ENCODE peak calls at places on chromosomes 3 and 15, in five cellular contexts. One of them, this sample, is unnamed.

GRCh38 chr3:196222876-196223595 is 6.7 kb downstream of the SLC51A start:
- DNase-seq in IMR-90: no peak
- DNase-seq in adrenal gland: no peak
- DNase-seq in heart left ventricle: no peak
- DNase-seq in sigmoid colon: no peak
- DNase-seq in this sample: no peak

GRCh38 chr15:67828379-67828968 is 3.2 kb downstream of the SKOR1 start:
- DNase-seq in IMR-90: no peak
- DNase-seq in adrenal gland: no peak
- DNase-seq in heart left ventricle: no peak
- DNase-seq in sigmoid colon: no peak
- DNase-seq in this sample: no peak

GRCh38 chr3:54830658-54831057 is 97.2 kb downstream of the LRTM1 start:
- DNase-seq in IMR-90: peak
- DNase-seq in adrenal gland: no peak
- DNase-seq in heart left ventricle: no peak
- DNase-seq in sigmoid colon: no peak
- DNase-seq in this sample: no peak

GRCh38 chr3:28268989-28269388 is 27.6 kb downstream of the CMC1 start:
- DNase-seq in IMR-90: no peak
- DNase-seq in adrenal gland: no peak
- DNase-seq in heart left ventricle: no peak
- DNase-seq in sigmoid colon: no peak
- DNase-seq in this sample: no peak

GRCh38 chr15:76972420-76973361 is 22.2 kb upstream of the PSTPIP1 start:
- DNase-seq in IMR-90: peak
- DNase-seq in adrenal gland: peak
- DNase-seq in heart left ventricle: peak
- DNase-seq in sigmoid colon: no peak
- DNase-seq in this sample: no peak

GRCh38 chr3:102224171-102224570 is 210.6 kb upstream of the ZPLD1 start:
- DNase-seq in IMR-90: peak
- DNase-seq in adrenal gland: no peak
- DNase-seq in heart left ventricle: no peak
- DNase-seq in sigmoid colon: no peak
- DNase-seq in this sample: no peak

GRCh38 chr15:41838400-41838897 is at the start of gene PLA2G4B:
- DNase-seq in IMR-90: no peak
- DNase-seq in adrenal gland: no peak
- DNase-seq in heart left ventricle: peak
- DNase-seq in sigmoid colon: no peak
- DNase-seq in this sample: peak

GRCh38 chr3:151468284-151468917 is 7.5 kb upstream of the IGSF10 start:
- DNase-seq in IMR-90: peak
- DNase-seq in adrenal gland: peak
- DNase-seq in heart left ventricle: no peak
- DNase-seq in sigmoid colon: no peak
- DNase-seq in this sample: peak

GRCh38 chr3:189049458-189050231 is 122.1 kb upstream of the TPRG1 start:
- DNase-seq in IMR-90: no peak
- DNase-seq in adrenal gland: no peak
- DNase-seq in heart left ventricle: no peak
- DNase-seq in sigmoid colon: no peak
- DNase-seq in this sample: no peak

GRCh38 chr3:46065294-46065705 is 38.0 kb upstream of the XCR1 start:
- DNase-seq in IMR-90: peak
- DNase-seq in adrenal gland: peak
- DNase-seq in heart left ventricle: no peak
- DNase-seq in sigmoid colon: no peak
- DNase-seq in this sample: peak

GRCh38 chr3:38649500-38650247 is at the start of gene SCN5A:
- DNase-seq in IMR-90: no peak
- DNase-seq in adrenal gland: peak
- DNase-seq in heart left ventricle: peak
- DNase-seq in sigmoid colon: peak
- DNase-seq in this sample: peak

GRCh38 chr3:28846948-28847527 is 433.8 kb upstream of the RBMS3 start:
- DNase-seq in IMR-90: no peak
- DNase-seq in adrenal gland: no peak
- DNase-seq in heart left ventricle: no peak
- DNase-seq in sigmoid colon: no peak
- DNase-seq in this sample: no peak

GRCh38 chr3:23219552-23219951 is 16.4 kb downstream of the UBE2E2 start:
- DNase-seq in IMR-90: no peak
- DNase-seq in adrenal gland: no peak
- DNase-seq in heart left ventricle: no peak
- DNase-seq in sigmoid colon: no peak
- DNase-seq in this sample: no peak

GRCh38 chr3:194893121-194893979 is 207.7 kb downstream of the FAM43A start:
- DNase-seq in IMR-90: no peak
- DNase-seq in adrenal gland: no peak
- DNase-seq in heart left ventricle: no peak
- DNase-seq in sigmoid colon: no peak
- DNase-seq in this sample: no peak

GRCh38 chr3:181610083-181610972 is 101.4 kb upstream of the SOX2 start:
- DNase-seq in IMR-90: no peak
- DNase-seq in adrenal gland: no peak
- DNase-seq in heart left ventricle: no peak
- DNase-seq in sigmoid colon: no peak
- DNase-seq in this sample: no peak

GRCh38 chr15:39239562-39239961 is 341.3 kb upstream of the THBS1 start:
- DNase-seq in IMR-90: peak
- DNase-seq in adrenal gland: no peak
- DNase-seq in heart left ventricle: no peak
- DNase-seq in sigmoid colon: no peak
- DNase-seq in this sample: no peak

GRCh38 chr15:74422723-74423442 is 10.9 kb downstream of the SEMA7A start:
- DNase-seq in IMR-90: peak
- DNase-seq in adrenal gland: no peak
- DNase-seq in heart left ventricle: no peak
- DNase-seq in sigmoid colon: no peak
- DNase-seq in this sample: no peak

GRCh38 chr15:48097264-48097663 is 23.5 kb upstream of the SLC24A5 start:
- DNase-seq in IMR-90: no peak
- DNase-seq in adrenal gland: no peak
- DNase-seq in heart left ventricle: no peak
- DNase-seq in sigmoid colon: no peak
- DNase-seq in this sample: no peak

GRCh38 chr3:15206662-15207576 is 873 bp downstream of the CAPN7 start:
- DNase-seq in IMR-90: peak
- DNase-seq in adrenal gland: peak
- DNase-seq in heart left ventricle: peak
- DNase-seq in sigmoid colon: peak
- DNase-seq in this sample: peak

GRCh38 chr3:46500631-46501377 is 3.0 kb downstream of the RTP3 start:
- DNase-seq in IMR-90: peak
- DNase-seq in adrenal gland: peak
- DNase-seq in heart left ventricle: no peak
- DNase-seq in sigmoid colon: no peak
- DNase-seq in this sample: no peak

GRCh38 chr3:24506966-24507775 is 12.5 kb upstream of the THRB start:
- DNase-seq in IMR-90: no peak
- DNase-seq in adrenal gland: no peak
- DNase-seq in heart left ventricle: no peak
- DNase-seq in sigmoid colon: no peak
- DNase-seq in this sample: no peak

GRCh38 chr3:137762674-137763593 is 1.2 kb upstream of the SOX14 start:
- DNase-seq in IMR-90: no peak
- DNase-seq in adrenal gland: no peak
- DNase-seq in heart left ventricle: no peak
- DNase-seq in sigmoid colon: no peak
- DNase-seq in this sample: no peak

GRCh38 chr15:88651293-88651692 is 12.5 kb downstream of the ISG20 start:
- DNase-seq in IMR-90: peak
- DNase-seq in adrenal gland: no peak
- DNase-seq in heart left ventricle: no peak
- DNase-seq in sigmoid colon: peak
- DNase-seq in this sample: no peak

GRCh38 chr3:133925960-133926735 is 30.5 kb upstream of the RAB6B start:
- DNase-seq in IMR-90: no peak
- DNase-seq in adrenal gland: no peak
- DNase-seq in heart left ventricle: no peak
- DNase-seq in sigmoid colon: no peak
- DNase-seq in this sample: no peak

GRCh38 chr3:187743195-187744141 is 1.8 kb downstream of the BCL6 start:
- DNase-seq in IMR-90: peak
- DNase-seq in adrenal gland: peak
- DNase-seq in heart left ventricle: peak
- DNase-seq in sigmoid colon: peak
- DNase-seq in this sample: peak

GRCh38 chr3:138042043-138042442 is 32.1 kb downstream of the CLDN18 start:
- DNase-seq in IMR-90: peak
- DNase-seq in adrenal gland: no peak
- DNase-seq in heart left ventricle: no peak
- DNase-seq in sigmoid colon: no peak
- DNase-seq in this sample: no peak

GRCh38 chr15:51375966-51376640 is 34.6 kb downstream of the GLDN start:
- DNase-seq in IMR-90: peak
- DNase-seq in adrenal gland: no peak
- DNase-seq in heart left ventricle: no peak
- DNase-seq in sigmoid colon: no peak
- DNase-seq in this sample: no peak

GRCh38 chr3:188292827-188293226 is 138.9 kb downstream of the LPP start:
- DNase-seq in IMR-90: no peak
- DNase-seq in adrenal gland: no peak
- DNase-seq in heart left ventricle: no peak
- DNase-seq in sigmoid colon: no peak
- DNase-seq in this sample: no peak

GRCh38 chr3:65953301-65953812 is 85.4 kb downstream of the MAGI1 start:
- DNase-seq in IMR-90: no peak
- DNase-seq in adrenal gland: peak
- DNase-seq in heart left ventricle: peak
- DNase-seq in sigmoid colon: no peak
- DNase-seq in this sample: peak

GRCh38 chr3:21893250-21893649 is 142.2 kb upstream of the ZNF385D start:
- DNase-seq in IMR-90: peak
- DNase-seq in adrenal gland: no peak
- DNase-seq in heart left ventricle: no peak
- DNase-seq in sigmoid colon: no peak
- DNase-seq in this sample: no peak

GRCh38 chr15:25862469-25863066 is 559 bp downstream of the ATP10A start:
- DNase-seq in IMR-90: no peak
- DNase-seq in adrenal gland: no peak
- DNase-seq in heart left ventricle: no peak
- DNase-seq in sigmoid colon: no peak
- DNase-seq in this sample: peak

GRCh38 chr15:48406911-48407310 is 75.7 kb downstream of the DUT start:
- DNase-seq in IMR-90: no peak
- DNase-seq in adrenal gland: no peak
- DNase-seq in heart left ventricle: no peak
- DNase-seq in sigmoid colon: no peak
- DNase-seq in this sample: no peak

GRCh38 chr3:83890763-83891135 is 1068.0 kb upstream of the CADM2 start:
- DNase-seq in IMR-90: no peak
- DNase-seq in adrenal gland: no peak
- DNase-seq in heart left ventricle: no peak
- DNase-seq in sigmoid colon: no peak
- DNase-seq in this sample: no peak

GRCh38 chr3:141876891-141877561 is 583 bp downstream of the ATP1B3 start:
- DNase-seq in IMR-90: peak
- DNase-seq in adrenal gland: peak
- DNase-seq in heart left ventricle: peak
- DNase-seq in sigmoid colon: peak
- DNase-seq in this sample: peak

GRCh38 chr15:48516125-48516524 is 129.4 kb downstream of the FBN1 start:
- DNase-seq in IMR-90: no peak
- DNase-seq in adrenal gland: no peak
- DNase-seq in heart left ventricle: no peak
- DNase-seq in sigmoid colon: no peak
- DNase-seq in this sample: no peak

GRCh38 chr3:70857926-70858325 is 545.5 kb upstream of the MDFIC2 start:
- DNase-seq in IMR-90: peak
- DNase-seq in adrenal gland: no peak
- DNase-seq in heart left ventricle: no peak
- DNase-seq in sigmoid colon: no peak
- DNase-seq in this sample: no peak

DNA sequence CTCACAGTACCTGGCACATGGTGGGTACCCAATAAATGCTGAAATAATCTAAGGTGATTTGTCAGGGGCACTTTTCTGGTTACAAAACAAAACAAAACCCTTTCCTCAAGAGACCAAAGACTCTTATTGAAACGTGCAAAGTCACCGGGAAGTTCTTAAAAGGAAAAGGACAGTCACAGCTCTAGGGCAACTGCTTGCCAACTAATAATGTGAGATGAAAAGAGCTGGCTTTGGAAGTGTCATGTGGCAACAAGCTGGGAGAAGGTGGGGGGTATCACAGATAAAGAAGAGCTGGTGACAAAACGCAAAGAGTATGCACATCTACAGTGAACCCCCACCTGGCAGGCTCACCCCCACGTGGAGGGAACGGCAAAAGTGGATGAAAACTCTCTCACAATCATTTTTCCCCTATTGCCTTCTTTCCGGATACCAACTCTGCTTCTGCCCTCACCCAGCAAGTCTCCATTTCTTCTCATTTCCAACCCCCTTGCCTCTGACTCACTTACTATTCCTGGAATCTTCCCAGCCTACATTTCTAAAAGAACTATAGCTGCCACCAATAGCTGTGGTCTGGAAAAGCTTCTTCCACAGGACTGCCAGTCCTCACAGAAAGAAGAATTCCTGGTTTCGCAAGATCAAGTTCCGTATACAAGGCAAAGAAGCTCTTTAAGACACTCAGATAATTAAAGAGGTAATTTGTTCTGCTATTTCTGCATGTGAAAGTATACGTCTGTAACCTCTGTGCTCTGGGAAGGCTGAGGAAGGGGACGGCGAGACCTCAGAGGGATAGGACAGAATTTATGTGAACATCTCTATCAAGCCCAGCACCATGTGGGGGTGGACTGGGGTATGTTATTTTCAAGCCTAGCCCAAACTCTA is 21.8 kb upstream of the ANPEP start:
- DNase-seq in IMR-90: peak
- DNase-seq in adrenal gland: peak
- DNase-seq in heart left ventricle: no peak
- DNase-seq in sigmoid colon: no peak
- DNase-seq in this sample: peak
- H3K4me3 ChIP-seq in IMR-90: no peak
- H3K4me3 ChIP-seq in adrenal gland: no peak
- H3K4me3 ChIP-seq in heart left ventricle: no peak
- H3K4me3 ChIP-seq in sigmoid colon: no peak
- H3K4me3 ChIP-seq in this sample: no peak

GRCh38 chr3:87145553-87145952 is 81.6 kb upstream of the CHMP2B start:
- DNase-seq in IMR-90: peak
- DNase-seq in adrenal gland: peak
- DNase-seq in heart left ventricle: no peak
- DNase-seq in sigmoid colon: no peak
- DNase-seq in this sample: no peak
- TF ChIP-seq CTCF in IMR-90: peak
- TF ChIP-seq CTCF in adrenal gland: no peak
- TF ChIP-seq CTCF in heart left ventricle: no peak
- TF ChIP-seq CTCF in sigmoid colon: no peak
- TF ChIP-seq CTCF in this sample: no peak

GRCh38 chr3:57130426-57131209 is 34.5 kb downstream of the IL17RD start:
- DNase-seq in IMR-90: no peak
- DNase-seq in adrenal gland: no peak
- DNase-seq in heart left ventricle: peak
- DNase-seq in sigmoid colon: no peak
- DNase-seq in this sample: no peak
- TF ChIP-seq POLR2A in IMR-90: no peak
- TF ChIP-seq POLR2A in adrenal gland: no peak
- TF ChIP-seq POLR2A in heart left ventricle: no peak
- TF ChIP-seq POLR2A in sigmoid colon: no peak
- TF ChIP-seq POLR2A in this sample: no peak

GRCh38 chr3:16909802-16910201 is 25.0 kb downstream of the PLCL2 start:
- DNase-seq in IMR-90: no peak
- DNase-seq in adrenal gland: no peak
- DNase-seq in heart left ventricle: no peak
- DNase-seq in sigmoid colon: no peak
- DNase-seq in this sample: no peak
- H3K4me3 ChIP-seq in IMR-90: no peak
- H3K4me3 ChIP-seq in adrenal gland: no peak
- H3K4me3 ChIP-seq in heart left ventricle: no peak
- H3K4me3 ChIP-seq in sigmoid colon: no peak
- H3K4me3 ChIP-seq in this sample: no peak